ENCODE peak calls at places on chromosome 13, in five cellular contexts. I, L, O, Q and S are unnamed samples. For H3K4me1, the result is how much of the 10 kb centered on the place peaks cover.

GRCh38 chr13:50842711-50843255 is 709 bp downstream of the DLEU7 start:
- DNase-seq in I (no peak), L (no peak), O (no peak), Q (no peak), S (no peak)

GRCh38 chr13:51331354-51331861 is 8.1 kb upstream of the SERPINE3 start:
- DNase-seq in I (no peak), L (no peak), O (no peak), Q (no peak), S (no peak)

GRCh38 chr13:98802999-98803666 is 50.7 kb upstream of the SLC15A1 start:
- DNase-seq in I (no peak), L (no peak), O (no peak), Q (no peak), S (no peak)

GRCh38 chr13:20198781-20199180 is 6.0 kb upstream of the GJB2 start:
- DNase-seq in I (no peak), L (no peak), O (no peak), Q (no peak), S (peak)

GRCh38 chr13:19618925-19619324 is 14.5 kb upstream of the MPHOSPH8 start:
- DNase-seq in I (peak), L (peak), O (peak), Q (no peak), S (no peak)

GRCh38 chr13:30364133-30364532 is 56.8 kb upstream of the KATNAL1 start:
- DNase-seq in I (peak), L (peak), O (no peak), Q (no peak), S (peak)

GRCh38 chr13:33799950-33800592 is 17.9 kb upstream of the RFC3 start:
- DNase-seq in I (peak), L (peak), O (no peak), Q (no peak), S (peak)

GRCh38 chr13:40060318-40061007 is 405.0 kb downstream of the COG6 start:
- DNase-seq in I (no peak), L (no peak), O (no peak), Q (no peak), S (peak)

GRCh38 chr13:43285891-43286602 is 262.7 kb downstream of the DNAJC15 start:
- DNase-seq in I (peak), L (no peak), O (no peak), Q (no peak), S (peak)

GRCh38 chr13:57191667-57192066 is 24.7 kb downstream of the PRR20E start:
- DNase-seq in I (no peak), L (no peak), O (no peak), Q (no peak), S (no peak)

GRCh38 chr13:34172048-34172447 is 354.1 kb downstream of the RFC3 start:
- DNase-seq in I (no peak), L (no peak), O (no peak), Q (no peak), S (no peak)

GRCh38 chr13:100483836-100484381 is 104.7 kb downstream of the GGACT start:
- DNase-seq in I (no peak), L (no peak), O (no peak), Q (no peak), S (no peak)

GRCh38 chr13:51684076-51684475 is 99.8 kb downstream of the WDFY2 start:
- DNase-seq in I (peak), L (no peak), O (no peak), Q (no peak), S (peak)

GRCh38 chr13:50141660-50142010 is 126.4 kb downstream of the KCNRG start:
- DNase-seq in I (no peak), L (no peak), O (no peak), Q (no peak), S (no peak)

GRCh38 chr13:49400755-49401659 is 42.9 kb downstream of the CAB39L start:
- DNase-seq in I (peak), L (peak), O (no peak), Q (peak), S (peak)

GRCh38 chr13:66210677-66211076 is 1019.5 kb downstream of the PCDH9 start:
- DNase-seq in I (peak), L (no peak), O (no peak), Q (peak), S (peak)

GRCh38 chr13:46507978-46508377 is 45.0 kb upstream of the LRCH1 start:
- DNase-seq in I (no peak), L (no peak), O (no peak), Q (no peak), S (peak)

GRCh38 chr13:24221007-24221406 is 60.5 kb downstream of the SPATA13 start:
- DNase-seq in I (no peak), L (no peak), O (no peak), Q (no peak), S (no peak)

GRCh38 chr13:24218320-24218719 is 57.8 kb downstream of the SPATA13 start:
- DNase-seq in I (no peak), L (no peak), O (no peak), Q (no peak), S (no peak)

GRCh38 chr13:24217601-24218281 is 57.2 kb downstream of the SPATA13 start:
- DNase-seq in I (no peak), L (no peak), O (no peak), Q (peak), S (peak)

GRCh38 chr13:24218977-24219376 is 58.5 kb downstream of the SPATA13 start:
- DNase-seq in I (no peak), L (no peak), O (no peak), Q (no peak), S (peak)

GRCh38 chr13:24220086-24220703 is 59.7 kb downstream of the SPATA13 start:
- DNase-seq in I (peak), L (peak), O (peak), Q (peak), S (peak)
- H3K4me1 ChIP-seq in I (under half), L (half or more), O (under half), Q (under half), S (under half)

GRCh38 chr13:95679722-95680121 is 2.8 kb downstream of the DNAJC3 start:
- DNase-seq in I (no peak), L (no peak), O (no peak), Q (no peak), S (no peak)
- H3K4me1 ChIP-seq in I (under half), L (half or more), O (under half), Q (under half), S (under half)

DNA sequence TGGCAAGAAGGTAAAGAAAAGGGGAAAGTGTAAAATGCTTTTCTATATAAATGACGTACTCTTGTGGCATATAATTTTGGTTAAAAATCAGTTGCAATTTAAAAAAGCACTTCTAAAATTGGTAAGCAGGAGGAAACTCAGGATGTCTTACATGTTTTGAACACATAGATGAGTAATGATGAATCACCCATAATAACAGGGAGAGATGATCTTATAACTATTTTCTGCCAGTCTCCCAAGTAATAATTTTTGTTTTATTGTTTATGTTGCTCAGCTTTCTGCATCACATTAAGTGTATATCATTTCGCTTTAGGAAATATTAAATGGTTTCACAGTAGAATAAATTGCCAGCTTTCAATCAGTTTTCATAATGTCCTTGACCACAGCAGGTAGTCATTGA is 1430.7 kb upstream of the PCDH20 start:
- DNase-seq in I (peak), L (no peak), O (no peak), Q (no peak), S (no peak)
- H3K4me1 ChIP-seq in I (under half), L (under half), O (under half), Q (under half), S (under half)

DNA sequence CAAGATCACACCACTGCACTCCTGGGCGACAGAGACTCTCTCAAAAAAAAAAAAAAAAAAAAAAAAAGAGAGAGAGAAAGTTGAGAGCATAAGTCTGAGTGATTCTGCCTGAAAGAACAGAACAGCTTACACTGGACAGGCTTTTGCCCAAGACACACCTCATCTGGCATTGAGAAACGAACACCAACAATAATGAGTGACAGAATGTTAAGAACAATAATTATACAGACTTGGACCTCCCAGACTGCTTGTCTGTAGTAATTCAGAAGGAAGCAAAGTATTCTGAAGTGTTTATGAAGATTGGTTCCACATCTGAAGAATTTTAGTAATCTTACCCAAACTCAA is 20.0 kb downstream of the ABCC4 start:
- DNase-seq in I (no peak), L (no peak), O (no peak), Q (no peak), S (no peak)
- H3K4me1 ChIP-seq in I (under half), L (under half), O (under half), Q (under half), S (under half)

DNA sequence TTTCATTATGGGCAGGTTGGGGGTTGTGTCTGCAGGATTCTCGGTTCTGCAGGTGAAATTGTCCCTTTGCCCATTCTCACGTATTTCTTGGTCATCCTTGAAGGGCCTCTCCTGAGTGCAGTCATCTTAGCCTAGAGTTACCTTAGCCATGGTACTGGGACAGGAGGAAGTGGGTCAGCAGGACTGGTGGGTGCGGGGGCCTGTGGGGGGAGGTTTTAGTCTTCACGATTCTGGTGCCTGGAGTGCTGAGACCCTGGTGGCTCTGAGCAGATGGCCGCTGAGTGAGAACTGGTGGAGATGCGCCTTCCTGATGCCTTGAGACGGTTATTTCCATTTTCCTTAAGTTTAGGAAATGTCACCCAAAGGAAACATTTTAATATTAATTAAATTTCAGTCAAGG is 11.8 kb downstream of the COL4A2 start:
- DNase-seq in I (no peak), L (no peak), O (no peak), Q (no peak), S (no peak)
- H3K4me1 ChIP-seq in I (under half), L (under half), O (under half), Q (half or more), S (half or more)